ENCODE peak calls at places on chromosomes 3 and 15, in seven cellular contexts. X is activated B cell treated with CpG ODN at 0.5 μM for 24 hours; N is stimulated activated CD4-positive, alpha-beta T cell treated with anti-CD3 and anti-CD28 coated beads, Interleukin-4, amount 100 ng/mL, for 4 hours; Y is mesendoderm; U is LHCN-M2; O is fibroblast of gingiva; K is C1 segment of cervical spinal cord. W is an unnamed sample.

GRCh38 chr15:48703544-48703943 is 58.0 kb upstream of the FBN1 start:
- DNase-seq in U (peak; percentile 70), K (no peak), Y (no peak), X (no peak), N (no peak), O (peak; percentile 46), W (no peak)

GRCh38 chr15:63856711-63857458 is 23.1 kb upstream of the HERC1 start:
- DNase-seq in N (no peak), Y (peak; percentile 74), K (no peak), O (no peak), X (no peak), U (peak; percentile 31), W (no peak)

GRCh38 chr15:74228723-74229081 is 7.4 kb upstream of the CCDC33 start:
- DNase-seq in U (no peak), K (no peak), Y (peak; percentile 74), X (no peak), O (no peak), N (no peak), W (no peak)

GRCh38 chr3:166829896-166830295 is 550.2 kb downstream of the ZBBX start:
- DNase-seq in Y (no peak), X (no peak), O (no peak), U (no peak), N (no peak), K (no peak), W (no peak)

GRCh38 chr15:37291920-37292319 is 191.6 kb upstream of the MEIS2 start:
- DNase-seq in K (no peak), N (no peak), U (no peak), O (no peak), Y (no peak), X (no peak), W (no peak)

GRCh38 chr3:14768881-14769280 is 49.9 kb upstream of the FGD5 start:
- DNase-seq in Y (no peak), U (no peak), O (no peak), X (no peak), N (no peak), K (no peak), W (no peak)

GRCh38 chr3:109927161-109927560 is 589.8 kb upstream of the DPPA4 start:
- DNase-seq in X (no peak), O (peak; percentile 81), U (peak; percentile 98), Y (peak; percentile 80), K (no peak), N (no peak), W (no peak)

GRCh38 chr15:47384316-47384715 is 333.0 kb upstream of the SEMA6D start:
- DNase-seq in O (peak; percentile 83), X (no peak), K (no peak), N (no peak), Y (peak; percentile 87), U (no peak), W (no peak)

GRCh38 chr3:113274425-113274824 is 63.1 kb downstream of the BOC start:
- DNase-seq in N (no peak), K (no peak), Y (no peak), X (no peak), O (no peak), U (no peak), W (no peak)

GRCh38 chr3:44555753-44556152 is 760 bp downstream of the ZKSCAN7 start:
- DNase-seq in U (peak; percentile 37), O (no peak), N (no peak), Y (no peak), K (peak; percentile 45), X (no peak), W (no peak)

GRCh38 chr3:190533511-190534282 is 19.8 kb downstream of the IL1RAP start:
- DNase-seq in X (no peak), Y (no peak), N (no peak), O (peak; percentile 95), U (peak; percentile 97), K (no peak), W (no peak)

GRCh38 chr3:148601766-148602685 is 95.7 kb upstream of the AGTR1 start:
- DNase-seq in U (no peak), X (no peak), K (no peak), N (no peak), O (peak; percentile 74), Y (no peak), W (no peak)

GRCh38 chr15:33729648-33730047 is 238.6 kb upstream of the CHRM5 start:
- DNase-seq in Y (no peak), O (no peak), X (no peak), N (no peak), K (no peak), U (no peak), W (no peak)

GRCh38 chr3:188946837-188947236 is 224.9 kb upstream of the TPRG1 start:
- DNase-seq in N (no peak), X (no peak), U (peak; percentile 48), O (peak; percentile 61), Y (no peak), K (no peak), W (no peak)

GRCh38 chr3:130896101-130896500 is 2.2 kb downstream of the ATP2C1 start:
- DNase-seq in X (no peak), U (no peak), O (no peak), Y (no peak), K (no peak), N (no peak), W (no peak)

GRCh38 chr15:90871716-90872480 is 3.5 kb downstream of the FURIN start:
- DNase-seq in U (no peak), X (no peak), Y (peak; percentile 62), O (no peak), N (peak; percentile 46), K (peak; percentile 51), W (no peak)

GRCh38 chr15:96020133-96020532 is 310.4 kb upstream of the NR2F2 start:
- DNase-seq in O (no peak), Y (no peak), N (no peak), X (no peak), U (no peak), K (peak; percentile 5), W (no peak)

GRCh38 chr3:63762180-63762579 is 56.9 kb upstream of the C3orf49 start:
- DNase-seq in Y (no peak), O (peak; percentile 82), U (peak; percentile 16), N (no peak), K (no peak), X (no peak), W (no peak)

GRCh38 chr3:147412491-147412916 is 3.3 kb downstream of the ZIC1 start:
- DNase-seq in K (no peak), Y (peak; percentile 75), O (no peak), U (peak; percentile 50), X (no peak), N (no peak), W (no peak)

GRCh38 chr3:14335774-14336413 is 66.5 kb upstream of the SLC6A6 start:
- DNase-seq in O (no peak), X (no peak), Y (no peak), N (no peak), K (no peak), U (no peak), W (no peak)

GRCh38 chr15:66772967-66773873 is 71.2 kb downstream of the SMAD6 start:
- DNase-seq in N (no peak), O (no peak), X (no peak), Y (no peak), U (no peak), K (no peak), W (no peak)

GRCh38 chr15:38129531-38130199 is 123.0 kb upstream of the SPRED1 start:
- DNase-seq in K (no peak), O (peak; percentile 100), N (no peak), U (peak; percentile 100), X (no peak), Y (no peak), W (no peak)

GRCh38 chr3:48426944-48427629 is 2.8 kb downstream of the PLXNB1 start:
- DNase-seq in O (peak; percentile 86), N (no peak), Y (no peak), U (no peak), X (no peak), K (peak; percentile 33), W (no peak)

GRCh38 chr15:93087825-93088199 is 1.2 kb downstream of the RGMA start:
- DNase-seq in N (peak; percentile 53), Y (peak; percentile 83), U (peak; percentile 38), O (peak; percentile 27), X (no peak), K (peak; percentile 7), W (peak; percentile 45)

GRCh38 chr3:56064684-56065083 is 403.6 kb downstream of the ERC2 start:
- DNase-seq in X (no peak), O (no peak), Y (no peak), U (no peak), N (no peak), K (no peak), W (no peak)

GRCh38 chr3:100523050-100523760 is 30.8 kb downstream of the TMEM45A start:
- DNase-seq in X (no peak), Y (no peak), K (no peak), N (no peak), U (no peak), O (no peak), W (no peak)

GRCh38 chr15:27483124-27483523 is 512.1 kb downstream of the GABRG3 start:
- DNase-seq in O (no peak), N (no peak), U (no peak), Y (peak; percentile 69), X (no peak), K (no peak), W (no peak)

GRCh38 chr3:131597816-131598215 is 95.0 kb upstream of the MRPL3 start:
- DNase-seq in K (no peak), X (no peak), O (no peak), U (no peak), Y (no peak), N (no peak), W (no peak)

GRCh38 chr15:93028632-93029612 is 60.1 kb downstream of the RGMA start:
- DNase-seq in O (peak; percentile 99), N (no peak), Y (no peak), X (peak; percentile 5), K (peak; percentile 34), U (peak; percentile 91), W (no peak)

GRCh38 chr3:127170794-127171193 is 22.1 kb upstream of the PRR23E start:
- DNase-seq in X (no peak), O (no peak), N (no peak), Y (peak; percentile 74), U (peak; percentile 17), K (peak; percentile 92), W (no peak)

GRCh38 chr3:47163023-47163989 is 607 bp downstream of the SETD2 start:
- DNase-seq in Y (peak; percentile 52), N (peak; percentile 56), K (peak; percentile 40), U (peak; percentile 26), O (peak; percentile 26), X (peak; percentile 69), W (peak; percentile 26)

GRCh38 chr15:58981808-58982475 is 5.5 kb upstream of the RNF111 start:
- DNase-seq in Y (no peak), U (no peak), K (no peak), O (no peak), N (no peak), X (no peak), W (no peak)